ENCODE peak calls at places on chromosomes 1 and 21, in eight cellular contexts. E is transverse colon; P is AG04450; U is uterus; R is neuronal stem cell; V is CD4-positive, CD25-positive, alpha-beta regulatory T cell; G is aorta; S is lower lobe of right lung. A is an unnamed sample. For H3K9me3, the result is how much of the 10 kb centered on the place peaks cover.

GRCh38 chr1:117615474-117615873 is 9.6 kb downstream of the TENT5C start:
- DNase-seq in G (no peak), U (no peak), R (no peak), P (no peak), V (peak), E (no peak), S (no peak), A (peak)

GRCh38 chr1:232317336-232317735 is 312.6 kb downstream of the SIPA1L2 start:
- DNase-seq in P (no peak), V (no peak), U (no peak), G (no peak), E (no peak), S (no peak), R (no peak), A (no peak)

GRCh38 chr1:192357904-192358303 is 41.1 kb downstream of the RGS21 start:
- DNase-seq in V (no peak), R (no peak), G (no peak), P (no peak), E (no peak), U (no peak), S (no peak), A (no peak)

GRCh38 chr1:1969953-1970716 is 33.5 kb downstream of the CFAP74 start:
- DNase-seq in P (no peak), R (no peak), E (no peak), G (no peak), V (no peak), U (no peak), S (no peak), A (no peak)

GRCh38 chr1:17412093-17412870 is 27.2 kb downstream of the RCC2 start:
- DNase-seq in R (no peak), S (peak), U (no peak), V (no peak), G (no peak), E (no peak), P (no peak), A (no peak)

GRCh38 chr1:65174585-65174984 is 26.6 kb downstream of the AK4 start:
- DNase-seq in U (peak), G (peak), S (peak), R (no peak), E (peak), V (no peak), P (peak), A (no peak)

GRCh38 chr1:10530281-10530740 is 55.6 kb downstream of the PEX14 start:
- DNase-seq in U (peak), R (peak), V (no peak), P (no peak), E (peak), G (no peak), S (peak), A (no peak)

GRCh38 chr1:65421341-65422174 is 1.1 kb downstream of the LEPR start:
- DNase-seq in G (no peak), S (no peak), R (no peak), E (no peak), U (no peak), V (peak), P (no peak), A (no peak)

GRCh38 chr1:58664881-58665280 is 35.0 kb downstream of the MYSM1 start:
- DNase-seq in P (no peak), V (no peak), U (no peak), E (no peak), R (no peak), S (no peak), G (no peak), A (no peak)

DNA sequence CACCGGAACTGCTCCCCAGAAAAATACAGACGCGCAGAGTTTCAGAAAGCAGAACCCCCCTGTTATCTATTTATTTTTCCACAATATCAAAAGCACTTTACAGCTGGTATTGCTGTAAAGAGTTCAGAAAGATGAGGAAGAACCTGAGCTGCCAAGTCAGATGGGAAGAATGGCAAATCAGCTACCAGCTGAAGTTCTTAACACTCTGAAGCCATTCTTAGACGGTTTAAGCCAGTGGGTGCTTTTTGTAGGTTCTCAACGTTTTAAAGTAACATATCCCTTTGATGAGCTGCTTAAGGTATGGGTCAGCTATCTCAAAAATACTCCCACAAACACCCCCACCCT is 703 bp upstream of the AKIRIN1 start:
- DNase-seq in S (no peak), R (no peak), G (no peak), U (no peak), V (no peak), P (no peak), E (no peak), A (no peak)
- H3K27ac ChIP-seq in S (peak), R (peak), G (no peak), U (peak), V (peak), P (peak), E (peak), A (peak)

DNA sequence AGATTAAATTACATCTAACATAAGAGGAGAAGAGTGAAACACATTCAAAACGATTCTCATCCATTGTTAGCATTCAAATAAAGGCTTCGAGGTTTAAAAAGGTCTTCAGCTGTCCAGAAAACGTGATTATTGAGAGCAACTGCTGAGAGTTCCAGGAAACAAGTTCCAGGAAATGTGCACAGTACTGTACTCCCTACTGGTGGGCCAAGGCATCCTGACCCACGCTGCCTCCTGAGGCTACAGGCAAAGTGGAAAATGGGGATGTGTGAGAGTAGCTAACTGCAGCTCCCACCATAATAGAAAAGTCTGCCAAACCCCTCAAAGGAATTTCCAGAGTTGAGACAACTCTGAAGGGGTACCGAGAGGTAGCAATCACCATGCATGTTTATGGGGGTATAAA is 2.0 kb downstream of the VAV3 start:
- DNase-seq in S (no peak), P (no peak), G (no peak), V (peak), E (no peak), R (no peak), U (no peak), A (no peak)
- H3K4me3 ChIP-seq in S (peak), P (no peak), G (no peak), V (peak), E (no peak), R (no peak), U (no peak), A (no peak)

DNA sequence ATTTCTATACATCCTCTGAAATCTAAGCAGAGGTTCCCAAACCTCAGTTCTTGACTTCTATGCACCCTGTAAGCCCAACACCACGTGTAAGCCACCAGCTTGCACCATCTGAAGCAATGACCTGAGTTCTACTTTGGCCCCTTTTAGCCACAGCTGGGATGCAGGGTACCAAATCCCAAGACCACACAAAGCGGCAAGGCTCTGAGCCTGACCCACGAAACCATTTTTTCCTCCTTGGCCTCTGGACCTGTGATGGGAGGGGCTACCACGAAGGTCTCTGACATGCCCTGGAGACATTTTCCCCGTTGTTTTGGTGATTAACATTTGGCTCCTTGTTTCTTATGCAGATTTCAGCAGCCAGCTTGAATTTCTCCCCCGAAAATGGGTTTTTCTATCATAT is 38.8 kb downstream of the STXBP3 start:
- DNase-seq in V (no peak), P (no peak), G (no peak), S (no peak), R (no peak), U (no peak), E (no peak), A (no peak)
- H3K9me3 ChIP-seq in V (under half), P (under half), G (under half), S (under half), R (under half), U (under half), E (under half), A (under half)

DNA sequence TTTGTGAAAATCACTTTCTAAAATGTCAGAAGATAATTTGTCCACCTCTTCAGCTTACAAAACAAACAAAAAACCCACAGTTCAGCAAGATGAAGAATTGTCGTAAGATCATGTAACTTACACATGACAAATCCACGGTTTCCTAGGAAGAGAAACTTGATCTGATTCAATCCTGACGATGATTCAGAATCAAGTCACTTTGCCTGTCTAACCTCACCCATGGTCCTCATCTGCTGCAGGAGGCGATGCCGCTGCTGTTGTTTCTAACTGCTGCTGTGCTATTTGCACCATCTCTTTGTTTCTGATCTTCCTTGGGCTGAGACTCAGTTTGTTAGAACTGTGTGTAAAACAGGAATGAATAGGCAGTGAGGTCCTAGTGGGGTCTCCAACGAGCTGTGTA is 10.1 kb downstream of the NTRK1 start:
- DNase-seq in P (peak), R (no peak), G (no peak), U (no peak), V (no peak), E (no peak), S (no peak), A (no peak)
- H3K27ac ChIP-seq in P (peak), R (no peak), G (no peak), U (no peak), V (no peak), E (no peak), S (no peak), A (no peak)

DNA sequence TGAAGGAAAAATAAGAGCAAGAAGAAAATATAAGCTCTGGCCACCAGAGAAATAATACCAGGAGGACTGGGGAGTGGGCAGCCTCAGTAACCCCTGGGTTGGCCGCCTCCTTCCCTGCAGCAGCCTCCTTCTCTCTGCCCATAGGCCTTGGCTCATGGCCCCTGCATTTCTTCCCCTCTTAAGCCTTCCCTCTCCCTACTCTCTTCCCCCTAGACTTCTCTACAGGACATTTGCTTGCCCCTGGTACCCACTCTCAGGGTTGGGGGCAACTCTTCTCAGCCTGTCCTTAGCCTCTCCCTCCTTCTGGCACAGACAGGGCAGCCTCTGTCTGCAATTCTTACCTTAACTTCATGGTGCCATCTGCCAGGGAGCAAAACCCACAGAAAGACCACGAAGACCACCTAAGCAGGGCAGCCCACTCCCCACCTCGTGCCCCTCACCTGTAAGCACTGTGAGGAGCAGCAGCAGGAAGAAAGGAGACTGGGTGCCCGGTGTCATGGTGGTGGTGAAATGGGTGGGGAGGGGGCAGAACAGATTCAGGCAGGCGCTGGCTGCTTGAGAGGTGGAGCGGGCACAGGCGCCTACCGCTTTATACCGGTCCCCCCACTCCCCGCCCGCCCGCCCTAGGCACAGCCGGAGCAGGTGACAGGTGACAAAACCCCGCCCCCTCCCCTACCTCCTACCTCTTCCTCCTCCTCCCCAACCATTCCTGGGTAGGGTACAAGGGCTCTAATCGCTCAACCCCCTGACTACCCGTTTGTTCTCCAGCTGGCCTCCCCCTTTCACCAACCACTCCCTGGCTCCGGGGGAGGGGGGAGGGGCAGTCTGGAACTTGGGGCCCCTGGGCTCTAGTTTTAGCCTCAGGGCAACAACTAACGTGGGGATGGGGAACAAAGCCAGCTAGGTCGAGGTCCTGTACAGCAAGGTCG is 15.1 kb downstream of the THBS3 start:
- DNase-seq in V (peak), E (peak), R (no peak), U (peak), S (peak), P (no peak), G (no peak), A (peak)
- H3K4me3 ChIP-seq in V (peak), E (peak), R (peak), U (peak), S (peak), P (peak), G (no peak), A (peak)

DNA sequence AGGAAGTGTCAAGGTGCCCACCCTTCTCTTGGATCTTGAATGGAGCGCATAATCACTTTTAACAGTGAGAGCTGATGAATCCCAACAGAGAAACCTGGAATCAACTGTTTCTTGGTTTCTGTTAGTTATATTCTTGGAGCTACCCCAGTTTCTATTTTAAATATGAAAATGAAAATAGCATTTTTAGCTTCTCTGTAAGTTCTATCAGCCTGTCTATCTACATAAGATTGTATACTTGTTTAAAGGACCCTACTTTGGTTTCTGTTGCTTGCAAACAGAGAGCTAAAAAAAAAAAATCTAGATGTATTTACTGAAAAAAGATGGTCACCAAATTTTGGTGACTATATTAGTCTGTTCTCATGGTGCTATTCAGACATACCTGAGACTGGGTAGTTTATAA is 670.0 kb downstream of the NCAM2 start:
- DNase-seq in E (no peak), U (no peak), P (no peak), G (no peak), S (no peak), R (no peak), V (no peak), A (no peak)
- H3K9me3 ChIP-seq in E (under half), U (under half), P (under half), G (under half), S (under half), R (under half), V (under half), A (under half)

DNA sequence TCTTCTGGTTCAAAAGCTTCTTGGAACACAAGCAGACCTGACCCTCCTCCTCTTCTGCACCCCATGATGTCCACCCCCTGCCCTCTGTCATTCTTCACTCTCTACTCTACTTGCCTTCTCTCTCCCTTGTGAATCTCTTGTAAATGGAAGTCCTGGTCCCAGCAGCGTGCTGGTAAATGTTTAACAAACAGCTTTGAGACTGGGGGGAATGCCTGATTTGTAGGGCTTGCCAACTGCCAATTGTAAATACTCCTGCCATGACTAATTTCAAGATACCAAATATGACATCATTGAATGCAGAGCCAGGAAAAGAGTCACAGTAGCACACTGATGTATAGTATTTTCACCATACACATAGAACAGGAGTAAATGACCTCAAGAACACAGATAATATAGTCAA is 40.9 kb upstream of the LRRN2 start:
- DNase-seq in P (no peak), R (no peak), U (no peak), S (no peak), E (no peak), V (no peak), G (no peak), A (no peak)
- H3K27ac ChIP-seq in P (no peak), R (no peak), U (no peak), S (no peak), E (no peak), V (no peak), G (no peak), A (no peak)

DNA sequence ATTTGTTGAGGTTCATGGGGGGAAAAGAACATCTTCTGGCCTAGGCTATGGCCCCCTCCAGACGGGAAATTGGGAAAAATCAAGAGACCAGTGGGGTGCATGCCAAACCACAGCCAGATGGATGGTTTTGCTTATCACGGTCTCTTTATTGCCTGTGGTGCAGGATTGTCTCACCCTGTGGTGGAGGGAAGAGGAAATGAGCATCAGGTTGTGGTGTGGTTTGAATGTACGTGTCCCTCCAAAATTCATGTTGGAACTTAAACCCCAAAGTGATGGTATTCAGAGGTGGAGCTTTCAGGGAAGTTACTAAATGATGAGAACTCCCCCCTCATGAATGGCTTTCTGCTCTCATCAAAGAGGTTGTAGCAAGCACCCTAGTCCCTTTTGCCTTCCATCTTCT is 525.7 kb downstream of the NPHP4 start:
- DNase-seq in V (no peak), P (no peak), S (no peak), G (no peak), R (no peak), U (no peak), E (no peak), A (no peak)
- H3K4me3 ChIP-seq in V (no peak), P (no peak), S (no peak), G (no peak), R (no peak), U (no peak), E (no peak), A (no peak)

GRCh38 chr1:248618119-248618518 is 16.8 kb downstream of the OR2T11 start:
- DNase-seq in E (no peak), P (no peak), S (no peak), V (no peak), R (no peak), G (no peak), U (no peak), A (no peak)
- H3K9me3 ChIP-seq in E (under half), P (under half), S (under half), V (under half), R (under half), G (under half), U (under half), A (under half)

GRCh38 chr1:51190996-51191395 is 45.1 kb upstream of the RNF11 start:
- DNase-seq in R (no peak), V (no peak), S (no peak), G (no peak), U (no peak), E (no peak), P (no peak), A (no peak)

GRCh38 chr1:51192213-51192843 is 43.7 kb upstream of the RNF11 start:
- DNase-seq in S (peak), E (peak), U (peak), R (peak), P (peak), G (peak), V (peak), A (peak)

GRCh38 chr1:51189421-51190073 is 46.5 kb upstream of the RNF11 start:
- DNase-seq in U (peak), S (no peak), G (no peak), V (peak), R (peak), E (peak), P (peak), A (peak)

GRCh38 chr1:51193564-51193963 is 42.5 kb upstream of the RNF11 start:
- DNase-seq in R (no peak), S (no peak), G (no peak), V (no peak), P (no peak), U (no peak), E (no peak), A (no peak)

GRCh38 chr1:51188230-51188629 is 47.8 kb upstream of the RNF11 start:
- DNase-seq in R (no peak), S (no peak), G (no peak), U (no peak), P (no peak), E (no peak), V (no peak), A (no peak)
- H3K27ac ChIP-seq in R (no peak), S (no peak), G (no peak), U (no peak), P (no peak), E (no peak), V (no peak), A (no peak)